ENCODE peak calls at places on chromosome 16, in six cellular contexts. N is GM06990, H is Daoy, Z is GM03348, R is ovary, U is endothelial cell of umbilical vein. E is an unnamed sample.

GRCh38 chr16:81458149-81458669 is 13.6 kb downstream of the CMIP start:
- DNase-seq in N (no peak), H (no peak), Z (no peak), R (no peak), U (no peak), E (no peak)

GRCh38 chr16:74743668-74744299 is 30.8 kb downstream of the FA2H start:
- DNase-seq in N (no peak), H (peak; percentile 91), Z (no peak), R (no peak), U (no peak), E (no peak)

GRCh38 chr16:49930841-49931240 is 74.9 kb upstream of the ZNF423 start:
- DNase-seq in N (no peak), H (no peak), Z (no peak), R (no peak), U (no peak), E (no peak)

GRCh38 chr16:27242868-27243590 is 25.5 kb downstream of the NSMCE1 start:
- DNase-seq in N (no peak), H (peak; percentile 71), Z (peak; percentile 27), R (peak; percentile 25), U (peak; percentile 96), E (peak; percentile 71)

GRCh38 chr16:66511615-66512500 is 38.1 kb downstream of the TK2 start:
- DNase-seq in N (no peak), H (peak; percentile 69), Z (peak; percentile 82), R (peak; percentile 67), U (peak; percentile 70), E (no peak)

GRCh38 chr16:1045363-1046270 is 26.9 kb upstream of the SSTR5 start:
- DNase-seq in N (no peak), H (no peak), Z (no peak), R (no peak), U (no peak), E (no peak)

GRCh38 chr16:17497648-17498047 is 26.9 kb upstream of the XYLT1 start:
- DNase-seq in N (no peak), H (peak; percentile 32), Z (peak; percentile 43), R (no peak), U (no peak), E (no peak)

GRCh38 chr16:84985079-84986065 is 26.0 kb downstream of the ZDHHC7 start:
- DNase-seq in N (no peak), H (peak; percentile 32), Z (peak; percentile 83), R (no peak), U (no peak), E (no peak)

GRCh38 chr16:1745181-1745899 is 26.0 kb downstream of the NME3 start:
- DNase-seq in N (no peak), H (peak; percentile 63), Z (peak; percentile 72), R (no peak), U (no peak), E (no peak)

GRCh38 chr16:16045879-16046278 is 96.5 kb downstream of the ABCC1 start:
- DNase-seq in N (no peak), H (peak; percentile 53), Z (no peak), R (no peak), U (no peak), E (no peak)

E was measured in GM12878.